ENCODE peak calls at places on chromosome 16, in eight cellular contexts. O, Y, B, C, N, M, R and D are unnamed samples.

GRCh38 chr16:27258241-27258734 is 10.3 kb downstream of the NSMCE1 start:
- DNase-seq in N (no peak), M (no peak), Y (no peak), O (no peak), C (no peak), R (no peak), B (no peak), D (peak; percentile 66)

GRCh38 chr16:61820398-61820797 is 215.8 kb downstream of the CDH8 start:
- DNase-seq in C (no peak), O (no peak), R (no peak), Y (no peak), M (no peak), N (no peak), B (no peak), D (no peak)

GRCh38 chr16:2698996-2699750 is 16.9 kb downstream of the KCTD5 start:
- DNase-seq in C (no peak), R (no peak), M (no peak), Y (no peak), N (no peak), O (no peak), B (no peak), D (no peak)

GRCh38 chr16:34054969-34055368 is 595.6 kb downstream of the TP53TG3F start:
- DNase-seq in N (no peak), O (no peak), R (no peak), B (no peak), M (no peak), Y (no peak), C (no peak), D (no peak)

GRCh38 chr16:79316004-79316458 is 284.5 kb downstream of the MAF start:
- DNase-seq in Y (no peak), B (no peak), M (no peak), O (no peak), N (no peak), R (no peak), C (no peak), D (no peak)

GRCh38 chr16:81478876-81479496 is 34.4 kb downstream of the CMIP start:
- DNase-seq in Y (peak; percentile 61), R (no peak), B (no peak), O (peak; percentile 75), N (peak; percentile 73), M (no peak), C (no peak), D (no peak)

GRCh38 chr16:6856578-6856977 is 476.1 kb upstream of the RBFOX1 start:
- DNase-seq in Y (no peak), N (no peak), O (no peak), B (no peak), R (no peak), M (no peak), C (no peak), D (no peak)

GRCh38 chr16:67349172-67349571 is 22.6 kb downstream of the LRRC36 start:
- DNase-seq in Y (no peak), C (no peak), B (no peak), M (no peak), O (no peak), R (no peak), N (no peak), D (no peak)

GRCh38 chr16:76970087-76970744 is 220.8 kb upstream of the MON1B start:
- DNase-seq in M (no peak), N (no peak), B (no peak), C (no peak), O (no peak), R (peak; percentile 33), Y (no peak), D (no peak)

GRCh38 chr16:81210807-81211206 is 27.7 kb upstream of the BCO1 start:
- DNase-seq in M (no peak), C (no peak), R (no peak), N (no peak), Y (no peak), O (no peak), B (no peak), D (no peak)

GRCh38 chr16:9148376-9149015 is 57.1 kb downstream of the HAPSTR1 start:
- DNase-seq in N (no peak), M (no peak), Y (no peak), R (no peak), C (no peak), B (no peak), O (no peak), D (no peak)

GRCh38 chr16:61549332-61549731 is 486.9 kb downstream of the CDH8 start:
- DNase-seq in C (no peak), B (no peak), Y (no peak), N (no peak), R (no peak), O (no peak), M (no peak), D (no peak)

GRCh38 chr16:2471016-2471652 is at the start of gene NTN3:
- DNase-seq in Y (no peak), R (no peak), M (no peak), N (no peak), O (no peak), B (no peak), C (peak; percentile 69), D (no peak)

GRCh38 chr16:24539850-24540484 is 601 bp downstream of the RBBP6 start:
- DNase-seq in B (peak; percentile 73), O (peak; percentile 67), N (peak; percentile 69), M (peak; percentile 84), Y (no peak), R (no peak), C (peak; percentile 36), D (no peak)

GRCh38 chr16:19766988-19767387 is 48.9 kb downstream of the IQCK start:
- DNase-seq in B (no peak), M (no peak), Y (no peak), O (no peak), R (no peak), C (no peak), N (no peak), D (no peak)

GRCh38 chr16:66902648-66903543 is 15.8 kb downstream of the CDH16 start:
- DNase-seq in B (no peak), Y (no peak), R (no peak), M (no peak), O (no peak), N (no peak), C (no peak), D (no peak)

GRCh38 chr16:55465077-55465896 is 13.7 kb upstream of the MMP2 start:
- DNase-seq in M (peak; percentile 93), O (peak; percentile 94), B (peak; percentile 93), R (peak; percentile 74), C (peak; percentile 81), Y (peak; percentile 98), N (peak; percentile 91), D (peak; percentile 97)

GRCh38 chr16:20911361-20911760 is 10.8 kb downstream of the LYRM1 start:
- DNase-seq in C (no peak), B (no peak), Y (no peak), O (no peak), N (no peak), M (no peak), R (no peak), D (no peak)

GRCh38 chr16:56370836-56371235 is 54.5 kb downstream of the AMFR start:
- DNase-seq in M (no peak), R (no peak), O (peak; percentile 42), Y (no peak), N (no peak), C (no peak), B (no peak), D (peak; percentile 50)

GRCh38 chr16:920722-921121 is 50.1 kb downstream of the LMF1 start:
- DNase-seq in R (no peak), C (no peak), B (no peak), N (no peak), O (no peak), M (no peak), Y (peak; percentile 34), D (no peak)

GRCh38 chr16:85757341-85757822 is 6.5 kb upstream of the C16orf74 start:
- DNase-seq in N (no peak), C (no peak), O (no peak), R (no peak), B (no peak), M (no peak), Y (no peak), D (no peak)

GRCh38 chr16:87390641-87391323 is 1.4 kb upstream of the MAP1LC3B start:
- DNase-seq in M (peak; percentile 63), C (no peak), O (no peak), R (no peak), N (no peak), B (peak; percentile 57), Y (no peak), D (no peak)
- H3K4me1 ChIP-seq in M (peaks cover 49% of the 10 kb centered on the region), C (peaks cover 38% of the 10 kb centered on the region), O (peaks cover 67% of the 10 kb centered on the region), R (peaks cover 52% of the 10 kb centered on the region), N (peaks cover 47% of the 10 kb centered on the region), B (peaks cover 8% of the 10 kb centered on the region), Y (peaks cover 6% of the 10 kb centered on the region), D (peaks cover 69% of the 10 kb centered on the region)

DNA sequence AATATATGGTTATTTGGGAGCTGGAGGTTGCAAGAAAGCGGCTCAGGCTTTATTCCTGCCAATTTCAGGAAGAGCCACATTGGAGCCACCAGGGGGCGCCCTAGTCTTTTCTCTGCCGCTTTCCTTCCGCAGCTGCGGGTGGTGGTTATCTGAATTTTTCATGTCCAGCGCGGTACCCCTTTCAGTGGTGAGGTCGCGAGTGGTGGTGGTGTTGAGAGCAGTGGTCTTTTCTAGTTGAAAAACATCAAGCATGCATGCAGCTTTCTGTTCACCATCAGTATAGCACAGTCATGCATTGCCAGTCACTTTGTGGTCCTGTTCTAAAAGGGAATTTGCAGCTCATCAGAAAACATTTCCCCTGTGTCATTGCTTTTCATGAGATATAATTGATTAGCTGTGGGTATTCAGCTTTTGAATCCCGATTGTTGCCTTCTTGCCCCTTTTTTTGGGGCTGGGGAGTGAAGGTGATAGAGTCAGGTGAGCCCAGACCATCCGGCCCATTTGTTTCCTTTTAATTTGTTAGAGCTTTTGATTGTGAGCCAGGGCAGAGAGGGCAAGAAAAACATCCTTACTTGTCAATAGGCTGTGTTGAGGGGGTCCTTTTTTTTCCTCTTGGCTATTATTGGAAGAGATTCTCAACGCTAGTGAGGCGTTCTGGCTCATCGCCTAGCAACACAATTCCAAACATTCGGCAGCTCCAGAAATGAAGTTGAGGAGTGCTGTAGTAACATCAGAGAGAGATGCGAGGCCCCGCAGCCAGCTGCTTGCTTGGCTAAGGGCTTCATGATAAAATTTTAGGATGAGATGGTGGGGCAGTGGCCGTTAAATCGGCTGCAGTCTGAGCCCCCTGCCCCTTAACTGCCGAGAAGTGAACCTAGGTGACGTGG is 119.0 kb downstream of the SNX29 start:
- DNase-seq in C (peak; percentile 69), O (peak; percentile 70), B (peak; percentile 83), R (peak; percentile 50), M (peak; percentile 83), N (peak; percentile 70), Y (peak; percentile 55), D (no peak)
- TF ChIP-seq EP300 in C (no peak), O (no peak), B (no peak), R (no peak), M (no peak), N (no peak), Y (no peak), D (no peak)

DNA sequence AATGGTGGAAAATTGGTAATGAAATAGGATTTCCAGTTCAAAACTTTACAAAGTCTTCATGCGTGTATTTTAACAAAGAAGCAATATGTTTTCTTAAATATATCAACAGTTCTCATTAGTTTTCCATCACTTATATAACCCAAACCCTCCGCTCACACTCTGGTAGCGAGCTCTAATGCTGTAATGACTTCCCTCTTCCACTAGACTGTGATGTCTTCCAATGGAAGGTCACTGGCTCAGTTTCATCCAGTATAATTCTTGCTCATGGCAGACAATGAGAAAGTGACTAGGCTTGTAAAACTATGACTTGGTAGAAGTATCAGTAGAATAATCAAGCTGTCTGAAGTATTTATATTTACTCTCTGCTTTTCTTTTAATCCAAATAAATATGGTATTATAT is 32.8 kb downstream of the NETO2 start:
- DNase-seq in C (peak; percentile 20), O (no peak), R (peak; percentile 21), Y (no peak), M (no peak), N (no peak), B (no peak), D (no peak)
- TF ChIP-seq CTCF in C (no peak), O (no peak), R (no peak), Y (no peak), M (no peak), N (no peak), B (no peak), D (no peak)

GRCh38 chr16:17213025-17213424 is 257.7 kb downstream of the XYLT1 start:
- DNase-seq in B (no peak), Y (no peak), O (no peak), M (no peak), C (no peak), N (no peak), R (no peak), D (no peak)
- H3K4me1 ChIP-seq in B (no peaks in the 10 kb centered on the region), Y (no peaks in the 10 kb centered on the region), O (no peaks in the 10 kb centered on the region), M (peaks cover 17% of the 10 kb centered on the region), C (no peaks in the 10 kb centered on the region), N (no peaks in the 10 kb centered on the region), R (no peaks in the 10 kb centered on the region), D (no peaks in the 10 kb centered on the region)